ENCODE peak calls at places on chromosomes 5 and 9, in seven cellular contexts. One of them, this sample, is unnamed.

GRCh38 chr5:96324708-96325107 is 108.3 kb downstream of the PCSK1 start:
- DNase-seq in mesendoderm: no peak
- DNase-seq in IMR-90: peak
- DNase-seq in neuronal stem cell: no peak
- DNase-seq in mesenchymal stem cell: peak
- DNase-seq in trophoblast cell: peak
- DNase-seq in H1: no peak
- DNase-seq in this sample: no peak

GRCh38 chr9:93771276-93771675 is 183.9 kb downstream of the BARX1 start:
- DNase-seq in mesendoderm: no peak
- DNase-seq in IMR-90: no peak
- DNase-seq in neuronal stem cell: no peak
- DNase-seq in mesenchymal stem cell: no peak
- DNase-seq in trophoblast cell: no peak
- DNase-seq in H1: no peak
- DNase-seq in this sample: no peak

GRCh38 chr9:85038824-85039540 is 369.5 kb downstream of the NTRK2 start:
- DNase-seq in mesendoderm: no peak
- DNase-seq in IMR-90: no peak
- DNase-seq in neuronal stem cell: no peak
- DNase-seq in mesenchymal stem cell: no peak
- DNase-seq in trophoblast cell: peak
- DNase-seq in H1: no peak
- DNase-seq in this sample: no peak

GRCh38 chr5:130138406-130139060 is 234.3 kb downstream of the CHSY3 start:
- DNase-seq in mesendoderm: no peak
- DNase-seq in IMR-90: no peak
- DNase-seq in neuronal stem cell: no peak
- DNase-seq in mesenchymal stem cell: no peak
- DNase-seq in trophoblast cell: peak
- DNase-seq in H1: no peak
- DNase-seq in this sample: no peak

GRCh38 chr5:144205141-144205551 is 34.5 kb downstream of the KCTD16 start:
- DNase-seq in mesendoderm: peak
- DNase-seq in IMR-90: peak
- DNase-seq in neuronal stem cell: no peak
- DNase-seq in mesenchymal stem cell: peak
- DNase-seq in trophoblast cell: no peak
- DNase-seq in H1: no peak
- DNase-seq in this sample: peak

GRCh38 chr9:63859475-63860215 is 1425.4 kb downstream of the FOXD4L5 start:
- DNase-seq in mesendoderm: no peak
- DNase-seq in IMR-90: no peak
- DNase-seq in neuronal stem cell: no peak
- DNase-seq in mesenchymal stem cell: no peak
- DNase-seq in trophoblast cell: peak
- DNase-seq in H1: no peak
- DNase-seq in this sample: no peak

GRCh38 chr9:73143606-73144328 is 7.9 kb upstream of the ANXA1 start:
- DNase-seq in mesendoderm: peak
- DNase-seq in IMR-90: peak
- DNase-seq in neuronal stem cell: no peak
- DNase-seq in mesenchymal stem cell: peak
- DNase-seq in trophoblast cell: peak
- DNase-seq in H1: no peak
- DNase-seq in this sample: no peak

GRCh38 chr9:286091-286740 is 71.6 kb downstream of the DOCK8 start:
- DNase-seq in mesendoderm: no peak
- DNase-seq in IMR-90: no peak
- DNase-seq in neuronal stem cell: no peak
- DNase-seq in mesenchymal stem cell: no peak
- DNase-seq in trophoblast cell: peak
- DNase-seq in H1: no peak
- DNase-seq in this sample: no peak

GRCh38 chr5:74382115-74382514 is 258.4 kb downstream of the ENC1 start:
- DNase-seq in mesendoderm: no peak
- DNase-seq in IMR-90: no peak
- DNase-seq in neuronal stem cell: no peak
- DNase-seq in mesenchymal stem cell: no peak
- DNase-seq in trophoblast cell: no peak
- DNase-seq in H1: no peak
- DNase-seq in this sample: no peak

GRCh38 chr5:68759593-68759992 is 334.2 kb upstream of the SLC30A5 start:
- DNase-seq in mesendoderm: no peak
- DNase-seq in IMR-90: no peak
- DNase-seq in neuronal stem cell: no peak
- DNase-seq in mesenchymal stem cell: no peak
- DNase-seq in trophoblast cell: no peak
- DNase-seq in H1: no peak
- DNase-seq in this sample: no peak

GRCh38 chr5:7492371-7492770 is 96.4 kb downstream of the ADCY2 start:
- DNase-seq in mesendoderm: peak
- DNase-seq in IMR-90: no peak
- DNase-seq in neuronal stem cell: no peak
- DNase-seq in mesenchymal stem cell: no peak
- DNase-seq in trophoblast cell: peak
- DNase-seq in H1: no peak
- DNase-seq in this sample: no peak

GRCh38 chr5:111518747-111519146 is 6.4 kb upstream of the STARD4 start:
- DNase-seq in mesendoderm: no peak
- DNase-seq in IMR-90: no peak
- DNase-seq in neuronal stem cell: no peak
- DNase-seq in mesenchymal stem cell: no peak
- DNase-seq in trophoblast cell: no peak
- DNase-seq in H1: no peak
- DNase-seq in this sample: no peak

GRCh38 chr5:134511796-134512660 is 13.4 kb upstream of the JADE2 start:
- DNase-seq in mesendoderm: peak
- DNase-seq in IMR-90: peak
- DNase-seq in neuronal stem cell: no peak
- DNase-seq in mesenchymal stem cell: peak
- DNase-seq in trophoblast cell: peak
- DNase-seq in H1: no peak
- DNase-seq in this sample: peak

GRCh38 chr9:137300607-137301085 is 1.4 kb downstream of the NRARP start:
- DNase-seq in mesendoderm: peak
- DNase-seq in IMR-90: peak
- DNase-seq in neuronal stem cell: peak
- DNase-seq in mesenchymal stem cell: peak
- DNase-seq in trophoblast cell: no peak
- DNase-seq in H1: no peak
- DNase-seq in this sample: peak

GRCh38 chr9:110688329-110688728 is 19.7 kb downstream of the MUSK start:
- DNase-seq in mesendoderm: peak
- DNase-seq in IMR-90: no peak
- DNase-seq in neuronal stem cell: no peak
- DNase-seq in mesenchymal stem cell: no peak
- DNase-seq in trophoblast cell: no peak
- DNase-seq in H1: no peak
- DNase-seq in this sample: no peak

GRCh38 chr9:137989156-137989555 is 111.6 kb downstream of the CACNA1B start:
- DNase-seq in mesendoderm: no peak
- DNase-seq in IMR-90: no peak
- DNase-seq in neuronal stem cell: no peak
- DNase-seq in mesenchymal stem cell: no peak
- DNase-seq in trophoblast cell: no peak
- DNase-seq in H1: no peak
- DNase-seq in this sample: no peak

GRCh38 chr9:97387936-97388684 is 23.8 kb upstream of the TDRD7 start:
- DNase-seq in mesendoderm: peak
- DNase-seq in IMR-90: no peak
- DNase-seq in neuronal stem cell: no peak
- DNase-seq in mesenchymal stem cell: no peak
- DNase-seq in trophoblast cell: no peak
- DNase-seq in H1: no peak
- DNase-seq in this sample: peak

GRCh38 chr5:19496056-19496455 is 491.9 kb downstream of the CDH18 start:
- DNase-seq in mesendoderm: no peak
- DNase-seq in IMR-90: no peak
- DNase-seq in neuronal stem cell: no peak
- DNase-seq in mesenchymal stem cell: peak
- DNase-seq in trophoblast cell: peak
- DNase-seq in H1: no peak
- DNase-seq in this sample: no peak

GRCh38 chr5:127029513-127030258 is 672 bp downstream of the MARCHF3 start:
- DNase-seq in mesendoderm: peak
- DNase-seq in IMR-90: peak
- DNase-seq in neuronal stem cell: peak
- DNase-seq in mesenchymal stem cell: peak
- DNase-seq in trophoblast cell: peak
- DNase-seq in H1: no peak
- DNase-seq in this sample: peak

GRCh38 chr9:4741365-4742031 is 496 bp upstream of the AK3 start:
- DNase-seq in mesendoderm: peak
- DNase-seq in IMR-90: no peak
- DNase-seq in neuronal stem cell: peak
- DNase-seq in mesenchymal stem cell: peak
- DNase-seq in trophoblast cell: peak
- DNase-seq in H1: no peak
- DNase-seq in this sample: peak

GRCh38 chr5:14465776-14466175 is 115.8 kb upstream of the OTULINL start:
- DNase-seq in mesendoderm: no peak
- DNase-seq in IMR-90: no peak
- DNase-seq in neuronal stem cell: no peak
- DNase-seq in mesenchymal stem cell: no peak
- DNase-seq in trophoblast cell: no peak
- DNase-seq in H1: no peak
- DNase-seq in this sample: no peak

GRCh38 chr5:33166522-33166921 is 274.2 kb upstream of the TARS1 start:
- DNase-seq in mesendoderm: peak
- DNase-seq in IMR-90: no peak
- DNase-seq in neuronal stem cell: no peak
- DNase-seq in mesenchymal stem cell: no peak
- DNase-seq in trophoblast cell: no peak
- DNase-seq in H1: peak
- DNase-seq in this sample: peak

GRCh38 chr9:109320338-109320733 is 523 bp downstream of the EPB41L4B start:
- DNase-seq in mesendoderm: peak
- DNase-seq in IMR-90: no peak
- DNase-seq in neuronal stem cell: peak
- DNase-seq in mesenchymal stem cell: no peak
- DNase-seq in trophoblast cell: peak
- DNase-seq in H1: no peak
- DNase-seq in this sample: no peak

GRCh38 chr9:111743275-111743674 is 51.5 kb downstream of the SHOC1 start:
- DNase-seq in mesendoderm: no peak
- DNase-seq in IMR-90: peak
- DNase-seq in neuronal stem cell: no peak
- DNase-seq in mesenchymal stem cell: peak
- DNase-seq in trophoblast cell: peak
- DNase-seq in H1: no peak
- DNase-seq in this sample: no peak

GRCh38 chr5:76527685-76528161 is 95.5 kb downstream of the F2RL2 start:
- DNase-seq in mesendoderm: peak
- DNase-seq in IMR-90: peak
- DNase-seq in neuronal stem cell: no peak
- DNase-seq in mesenchymal stem cell: no peak
- DNase-seq in trophoblast cell: peak
- DNase-seq in H1: no peak
- DNase-seq in this sample: no peak

GRCh38 chr5:119357815-119358559 is 2.2 kb downstream of the TNFAIP8 start:
- DNase-seq in mesendoderm: no peak
- DNase-seq in IMR-90: no peak
- DNase-seq in neuronal stem cell: no peak
- DNase-seq in mesenchymal stem cell: no peak
- DNase-seq in trophoblast cell: no peak
- DNase-seq in H1: no peak
- DNase-seq in this sample: no peak
- H3K4ac ChIP-seq in mesendoderm: no peak
- H3K4ac ChIP-seq in IMR-90: no peak
- H3K4ac ChIP-seq in neuronal stem cell: no peak
- H3K4ac ChIP-seq in mesenchymal stem cell: no peak
- H3K4ac ChIP-seq in trophoblast cell: no peak
- H3K4ac ChIP-seq in H1: no peak
- H3K4ac ChIP-seq in this sample: no peak

DNA sequence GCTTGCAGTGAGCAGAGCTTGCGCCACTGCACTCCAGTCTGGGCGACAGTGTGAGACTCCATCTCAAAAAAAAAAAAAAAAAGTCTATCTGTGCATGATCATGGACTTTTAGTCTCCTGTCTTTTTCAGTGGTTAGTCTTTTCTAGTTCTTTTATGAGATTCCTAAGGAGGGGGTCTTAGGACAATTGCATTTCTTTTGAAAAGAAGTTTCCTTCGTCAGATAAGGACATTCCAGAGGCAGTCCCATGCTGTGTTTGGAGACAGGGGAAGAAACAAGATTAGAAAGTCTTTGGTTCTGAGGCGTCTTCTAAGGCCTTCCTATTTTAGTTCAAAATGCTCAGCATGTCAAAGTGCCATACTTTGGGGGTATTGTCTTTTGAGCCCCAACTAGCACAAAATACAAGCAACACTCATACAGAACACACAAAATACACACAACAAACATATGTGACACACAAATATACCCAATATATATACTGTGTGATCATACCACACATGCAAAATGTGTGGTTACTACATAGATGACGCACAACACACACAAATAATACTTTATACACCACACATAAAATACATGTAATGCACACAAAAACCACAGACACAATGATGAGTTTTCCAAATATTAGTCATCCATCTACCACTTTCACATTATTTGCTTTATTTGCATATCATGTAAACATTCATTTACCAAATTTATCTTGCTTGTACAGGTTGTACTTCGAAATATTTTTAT is 394.5 kb downstream of the SPATA31D1 start:
- DNase-seq in mesendoderm: peak
- DNase-seq in IMR-90: no peak
- DNase-seq in neuronal stem cell: peak
- DNase-seq in mesenchymal stem cell: no peak
- DNase-seq in trophoblast cell: no peak
- DNase-seq in H1: peak
- DNase-seq in this sample: no peak
- H3K4ac ChIP-seq in mesendoderm: no peak
- H3K4ac ChIP-seq in IMR-90: no peak
- H3K4ac ChIP-seq in neuronal stem cell: no peak
- H3K4ac ChIP-seq in mesenchymal stem cell: no peak
- H3K4ac ChIP-seq in trophoblast cell: no peak
- H3K4ac ChIP-seq in H1: no peak
- H3K4ac ChIP-seq in this sample: no peak

DNA sequence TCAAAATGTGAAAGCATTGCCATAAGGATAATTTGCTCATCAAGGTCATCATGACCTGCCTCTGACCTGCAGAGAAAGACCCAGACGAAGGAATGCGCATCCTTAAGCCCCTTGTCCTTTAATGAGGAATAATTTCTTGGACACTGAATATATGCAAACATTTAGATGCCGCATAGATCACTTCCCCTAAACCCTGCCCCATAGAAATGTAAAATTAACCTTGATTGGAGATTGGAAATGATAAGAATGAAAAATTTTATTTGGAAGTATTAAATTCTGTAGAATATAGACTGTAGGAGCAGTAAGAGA is 233.1 kb downstream of the ARHGAP26 start:
- DNase-seq in mesendoderm: no peak
- DNase-seq in IMR-90: no peak
- DNase-seq in neuronal stem cell: no peak
- DNase-seq in mesenchymal stem cell: no peak
- DNase-seq in trophoblast cell: no peak
- DNase-seq in H1: no peak
- DNase-seq in this sample: no peak
- H3K4ac ChIP-seq in mesendoderm: no peak
- H3K4ac ChIP-seq in IMR-90: peak
- H3K4ac ChIP-seq in neuronal stem cell: no peak
- H3K4ac ChIP-seq in mesenchymal stem cell: no peak
- H3K4ac ChIP-seq in trophoblast cell: no peak
- H3K4ac ChIP-seq in H1: no peak
- H3K4ac ChIP-seq in this sample: no peak

GRCh38 chr9:89144242-89144641 is 34.4 kb downstream of the SHC3 start:
- DNase-seq in mesendoderm: peak
- DNase-seq in IMR-90: no peak
- DNase-seq in neuronal stem cell: no peak
- DNase-seq in mesenchymal stem cell: no peak
- DNase-seq in trophoblast cell: no peak
- DNase-seq in H1: no peak
- DNase-seq in this sample: no peak
- H3K4ac ChIP-seq in mesendoderm: no peak
- H3K4ac ChIP-seq in IMR-90: no peak
- H3K4ac ChIP-seq in neuronal stem cell: no peak
- H3K4ac ChIP-seq in mesenchymal stem cell: no peak
- H3K4ac ChIP-seq in trophoblast cell: no peak
- H3K4ac ChIP-seq in H1: no peak
- H3K4ac ChIP-seq in this sample: no peak

This sample was measured in H9.